ENCODE peak calls at places on chromosomes 11 and 22, in seven cellular contexts. One of them, this sample, is unnamed.
A peak's percentile ranks its signal among the peaks of the same experiment; 100 is the strongest.

GRCh38 chr11:8408151-8408930 is 144.7 kb upstream of the LMO1 start:
- DNase-seq in stomach: no peak
- DNase-seq in prostate gland: no peak
- DNase-seq in endothelial cell of umbilical vein: no peak
- DNase-seq in sigmoid colon: no peak
- DNase-seq in transverse colon: no peak
- DNase-seq in K562: no peak
- DNase-seq in this sample: no peak

GRCh38 chr22:33389927-33390326 is 331.7 kb upstream of the SYN3 start:
- DNase-seq in stomach: no peak
- DNase-seq in prostate gland: no peak
- DNase-seq in endothelial cell of umbilical vein: no peak
- DNase-seq in sigmoid colon: no peak
- DNase-seq in transverse colon: no peak
- DNase-seq in K562: no peak
- DNase-seq in this sample: no peak

GRCh38 chr11:1505480-1505879 is 18.9 kb upstream of the MOB2 start:
- DNase-seq in stomach: no peak
- DNase-seq in prostate gland: no peak
- DNase-seq in endothelial cell of umbilical vein: no peak
- DNase-seq in sigmoid colon: no peak
- DNase-seq in transverse colon: no peak
- DNase-seq in K562: peak; percentile 50
- DNase-seq in this sample: no peak

GRCh38 chr22:29003975-29004646 is 57.5 kb downstream of the C22orf31 start:
- DNase-seq in stomach: peak; percentile 55
- DNase-seq in prostate gland: peak; percentile 85
- DNase-seq in endothelial cell of umbilical vein: no peak
- DNase-seq in sigmoid colon: no peak
- DNase-seq in transverse colon: no peak
- DNase-seq in K562: peak; percentile 5
- DNase-seq in this sample: no peak

GRCh38 chr22:23281406-23282088 is 101.2 kb downstream of the BCR start:
- DNase-seq in stomach: peak; percentile 88
- DNase-seq in prostate gland: peak; percentile 85
- DNase-seq in endothelial cell of umbilical vein: peak; percentile 84
- DNase-seq in sigmoid colon: peak; percentile 93
- DNase-seq in transverse colon: peak; percentile 88
- DNase-seq in K562: peak; percentile 99
- DNase-seq in this sample: peak; percentile 84

GRCh38 chr11:62560566-62561103 is 13.1 kb downstream of the EEF1G start:
- DNase-seq in stomach: peak; percentile 91
- DNase-seq in prostate gland: peak; percentile 95
- DNase-seq in endothelial cell of umbilical vein: peak; percentile 95
- DNase-seq in sigmoid colon: peak; percentile 97
- DNase-seq in transverse colon: peak; percentile 94
- DNase-seq in K562: peak; percentile 92
- DNase-seq in this sample: peak; percentile 96

GRCh38 chr11:71396548-71397123 is 51.6 kb downstream of the DHCR7 start:
- DNase-seq in stomach: no peak
- DNase-seq in prostate gland: no peak
- DNase-seq in endothelial cell of umbilical vein: no peak
- DNase-seq in sigmoid colon: no peak
- DNase-seq in transverse colon: no peak
- DNase-seq in K562: no peak
- DNase-seq in this sample: peak; percentile 66

GRCh38 chr11:691710-692590 is 3.1 kb downstream of the DEAF1 start:
- DNase-seq in stomach: no peak
- DNase-seq in prostate gland: no peak
- DNase-seq in endothelial cell of umbilical vein: no peak
- DNase-seq in sigmoid colon: no peak
- DNase-seq in transverse colon: no peak
- DNase-seq in K562: peak; percentile 45
- DNase-seq in this sample: no peak

GRCh38 chr11:119030029-119030328 is 698 bp downstream of the SLC37A4 start:
- DNase-seq in stomach: no peak
- DNase-seq in prostate gland: no peak
- DNase-seq in endothelial cell of umbilical vein: no peak
- DNase-seq in sigmoid colon: peak; percentile 72
- DNase-seq in transverse colon: no peak
- DNase-seq in K562: no peak
- DNase-seq in this sample: no peak

GRCh38 chr11:5367461-5368074 is 16.0 kb upstream of the OR51M1 start:
- DNase-seq in stomach: no peak
- DNase-seq in prostate gland: no peak
- DNase-seq in endothelial cell of umbilical vein: peak; percentile 92
- DNase-seq in sigmoid colon: no peak
- DNase-seq in transverse colon: no peak
- DNase-seq in K562: no peak
- DNase-seq in this sample: no peak

GRCh38 chr11:109641549-109641948 is 219.6 kb downstream of the C11orf87 start:
- DNase-seq in stomach: no peak
- DNase-seq in prostate gland: no peak
- DNase-seq in endothelial cell of umbilical vein: no peak
- DNase-seq in sigmoid colon: no peak
- DNase-seq in transverse colon: no peak
- DNase-seq in K562: no peak
- DNase-seq in this sample: no peak

GRCh38 chr11:46393231-46393616 is 1.6 kb upstream of the CHRM4 start:
- DNase-seq in stomach: no peak
- DNase-seq in prostate gland: no peak
- DNase-seq in endothelial cell of umbilical vein: no peak
- DNase-seq in sigmoid colon: peak; percentile 39
- DNase-seq in transverse colon: no peak
- DNase-seq in K562: no peak
- DNase-seq in this sample: no peak

GRCh38 chr11:122045181-122045586 is 70.8 kb downstream of the BLID start:
- DNase-seq in stomach: no peak
- DNase-seq in prostate gland: no peak
- DNase-seq in endothelial cell of umbilical vein: peak; percentile 92
- DNase-seq in sigmoid colon: no peak
- DNase-seq in transverse colon: no peak
- DNase-seq in K562: no peak
- DNase-seq in this sample: no peak

GRCh38 chr11:46377266-46377665 is 4.2 kb upstream of the MDK start:
- DNase-seq in stomach: no peak
- DNase-seq in prostate gland: no peak
- DNase-seq in endothelial cell of umbilical vein: no peak
- DNase-seq in sigmoid colon: no peak
- DNase-seq in transverse colon: no peak
- DNase-seq in K562: no peak
- DNase-seq in this sample: peak; percentile 38

GRCh38 chr11:34345012-34345804 is 12.6 kb downstream of the ABTB2 start:
- DNase-seq in stomach: peak; percentile 49
- DNase-seq in prostate gland: peak; percentile 36
- DNase-seq in endothelial cell of umbilical vein: no peak
- DNase-seq in sigmoid colon: peak; percentile 75
- DNase-seq in transverse colon: no peak
- DNase-seq in K562: no peak
- DNase-seq in this sample: no peak

GRCh38 chr22:18973264-18974031 is 37.4 kb upstream of the PRODH start:
- DNase-seq in stomach: no peak
- DNase-seq in prostate gland: no peak
- DNase-seq in endothelial cell of umbilical vein: no peak
- DNase-seq in sigmoid colon: no peak
- DNase-seq in transverse colon: no peak
- DNase-seq in K562: no peak
- DNase-seq in this sample: no peak

GRCh38 chr11:114909866-114910265 is 231.5 kb downstream of the NXPE2 start:
- DNase-seq in stomach: no peak
- DNase-seq in prostate gland: no peak
- DNase-seq in endothelial cell of umbilical vein: no peak
- DNase-seq in sigmoid colon: no peak
- DNase-seq in transverse colon: no peak
- DNase-seq in K562: no peak
- DNase-seq in this sample: no peak

GRCh38 chr22:31695423-31695822 is 33.4 kb upstream of the PISD start:
- DNase-seq in stomach: no peak
- DNase-seq in prostate gland: no peak
- DNase-seq in endothelial cell of umbilical vein: no peak
- DNase-seq in sigmoid colon: no peak
- DNase-seq in transverse colon: no peak
- DNase-seq in K562: no peak
- DNase-seq in this sample: no peak

GRCh38 chr22:37526376-37526775 is 7.2 kb upstream of the CARD10 start:
- DNase-seq in stomach: no peak
- DNase-seq in prostate gland: no peak
- DNase-seq in endothelial cell of umbilical vein: no peak
- DNase-seq in sigmoid colon: no peak
- DNase-seq in transverse colon: no peak
- DNase-seq in K562: no peak
- DNase-seq in this sample: no peak

GRCh38 chr22:24271406-24271760 is 752 bp downstream of the SPECC1L start:
- DNase-seq in stomach: no peak
- DNase-seq in prostate gland: no peak
- DNase-seq in endothelial cell of umbilical vein: no peak
- DNase-seq in sigmoid colon: no peak
- DNase-seq in transverse colon: no peak
- DNase-seq in K562: peak; percentile 11
- DNase-seq in this sample: no peak

GRCh38 chr22:36239401-36240171 is at the start of gene APOL2:
- DNase-seq in stomach: peak; percentile 90
- DNase-seq in prostate gland: peak; percentile 92
- DNase-seq in endothelial cell of umbilical vein: peak; percentile 93
- DNase-seq in sigmoid colon: peak; percentile 97
- DNase-seq in transverse colon: peak; percentile 92
- DNase-seq in K562: peak; percentile 91
- DNase-seq in this sample: peak; percentile 58

GRCh38 chr11:2396471-2396870 is 4.1 kb upstream of the TSSC4 start:
- DNase-seq in stomach: no peak
- DNase-seq in prostate gland: no peak
- DNase-seq in endothelial cell of umbilical vein: no peak
- DNase-seq in sigmoid colon: no peak
- DNase-seq in transverse colon: no peak
- DNase-seq in K562: no peak
- DNase-seq in this sample: no peak

GRCh38 chr22:25563757-25564319 is 637 bp upstream of the GRK3 start:
- DNase-seq in stomach: no peak
- DNase-seq in prostate gland: no peak
- DNase-seq in endothelial cell of umbilical vein: peak; percentile 7
- DNase-seq in sigmoid colon: peak; percentile 67
- DNase-seq in transverse colon: peak; percentile 28
- DNase-seq in K562: peak; percentile 8
- DNase-seq in this sample: no peak

GRCh38 chr22:49643466-49643865 is 184.2 kb downstream of the BRD1 start:
- DNase-seq in stomach: no peak
- DNase-seq in prostate gland: no peak
- DNase-seq in endothelial cell of umbilical vein: no peak
- DNase-seq in sigmoid colon: no peak
- DNase-seq in transverse colon: no peak
- DNase-seq in K562: no peak
- DNase-seq in this sample: peak; percentile 78

GRCh38 chr11:120182790-120183491 is 27.9 kb upstream of the OAF start:
- DNase-seq in stomach: peak; percentile 49
- DNase-seq in prostate gland: no peak
- DNase-seq in endothelial cell of umbilical vein: no peak
- DNase-seq in sigmoid colon: peak; percentile 66
- DNase-seq in transverse colon: peak; percentile 78
- DNase-seq in K562: peak; percentile 44
- DNase-seq in this sample: no peak

DNA sequence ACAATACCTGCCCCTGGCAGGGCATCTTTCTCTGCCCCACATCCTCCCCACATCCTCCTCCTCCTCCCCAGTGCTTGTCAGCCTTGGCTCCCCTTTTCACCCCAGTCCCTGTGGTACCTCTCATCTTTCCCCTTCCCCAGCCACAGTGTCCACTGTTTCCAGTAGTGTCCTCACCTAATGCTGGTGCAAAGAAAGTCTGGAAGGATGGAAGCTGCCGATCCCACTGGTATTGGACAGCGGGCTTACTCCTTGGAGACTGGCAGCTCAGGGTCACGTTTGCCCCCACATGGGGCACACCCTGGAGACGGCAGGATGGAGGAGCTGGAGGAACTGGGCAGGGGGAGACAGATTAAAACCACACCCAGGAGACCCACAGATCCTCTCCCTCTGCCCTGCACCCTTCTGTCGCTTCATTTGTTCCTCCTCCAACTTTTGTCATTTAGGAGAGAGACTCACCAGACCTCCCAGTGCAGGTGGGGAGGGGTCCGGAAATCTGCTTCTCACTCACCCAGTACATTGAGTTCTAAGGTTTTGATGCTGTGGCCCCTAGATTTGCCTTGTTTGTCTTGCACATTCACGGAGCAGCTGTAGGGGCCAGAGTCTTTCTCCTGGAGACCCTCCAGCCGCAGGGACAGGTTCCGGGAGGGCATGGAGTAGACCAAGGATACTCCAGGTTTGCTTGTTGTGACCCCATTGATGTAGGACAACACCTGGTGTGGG is 4.1 kb upstream of the VSIG2 start:
- DNase-seq in stomach: no peak
- DNase-seq in prostate gland: no peak
- DNase-seq in endothelial cell of umbilical vein: no peak
- DNase-seq in sigmoid colon: no peak
- DNase-seq in transverse colon: no peak
- DNase-seq in K562: no peak
- DNase-seq in this sample: no peak
- H3K27me3 ChIP-seq in stomach: peaks cover 29% of the 10 kb centered on the region
- H3K27me3 ChIP-seq in prostate gland: peaks cover 11% of the 10 kb centered on the region
- H3K27me3 ChIP-seq in endothelial cell of umbilical vein: no peaks in the 10 kb centered on the region
- H3K27me3 ChIP-seq in sigmoid colon: peaks cover 96% of the 10 kb centered on the region
- H3K27me3 ChIP-seq in transverse colon: peaks cover 64% of the 10 kb centered on the region
- H3K27me3 ChIP-seq in K562: peaks cover 6% of the 10 kb centered on the region
- H3K27me3 ChIP-seq in this sample: peaks cover 6% of the 10 kb centered on the region

GRCh38 chr22:27473533-27473932 is 328.0 kb downstream of the MN1 start:
- DNase-seq in stomach: no peak
- DNase-seq in prostate gland: no peak
- DNase-seq in endothelial cell of umbilical vein: no peak
- DNase-seq in sigmoid colon: no peak
- DNase-seq in transverse colon: no peak
- DNase-seq in K562: no peak
- DNase-seq in this sample: no peak
- TF ChIP-seq POLR2AphosphoS5 in stomach: no peak
- TF ChIP-seq POLR2AphosphoS5 in prostate gland: no peak
- TF ChIP-seq POLR2AphosphoS5 in endothelial cell of umbilical vein: no peak
- TF ChIP-seq POLR2AphosphoS5 in sigmoid colon: no peak
- TF ChIP-seq POLR2AphosphoS5 in transverse colon: no peak
- TF ChIP-seq POLR2AphosphoS5 in K562: no peak
- TF ChIP-seq POLR2AphosphoS5 in this sample: no peak

GRCh38 chr11:64638829-64639228 is 47.8 kb downstream of the SLC22A12 start:
- DNase-seq in stomach: no peak
- DNase-seq in prostate gland: no peak
- DNase-seq in endothelial cell of umbilical vein: no peak
- DNase-seq in sigmoid colon: no peak
- DNase-seq in transverse colon: no peak
- DNase-seq in K562: no peak
- DNase-seq in this sample: no peak
- H3K27me3 ChIP-seq in stomach: peaks cover 64% of the 10 kb centered on the region
- H3K27me3 ChIP-seq in prostate gland: peaks cover 9% of the 10 kb centered on the region
- H3K27me3 ChIP-seq in endothelial cell of umbilical vein: peaks cover 40% of the 10 kb centered on the region
- H3K27me3 ChIP-seq in sigmoid colon: peaks cover 23% of the 10 kb centered on the region
- H3K27me3 ChIP-seq in transverse colon: peaks cover 45% of the 10 kb centered on the region
- H3K27me3 ChIP-seq in K562: peaks cover 6% of the 10 kb centered on the region
- H3K27me3 ChIP-seq in this sample: peaks cover 4% of the 10 kb centered on the region

GRCh38 chr11:66277475-66278391 is at the start of gene CNIH2:
- DNase-seq in stomach: peak; percentile 39
- DNase-seq in prostate gland: no peak
- DNase-seq in endothelial cell of umbilical vein: no peak
- DNase-seq in sigmoid colon: no peak
- DNase-seq in transverse colon: peak; percentile 47
- DNase-seq in K562: peak; percentile 47
- DNase-seq in this sample: peak; percentile 91
- TF ChIP-seq POLR2AphosphoS5 in stomach: peak; percentile 8
- TF ChIP-seq POLR2AphosphoS5 in prostate gland: no peak
- TF ChIP-seq POLR2AphosphoS5 in endothelial cell of umbilical vein: peak; percentile 60
- TF ChIP-seq POLR2AphosphoS5 in sigmoid colon: peak; percentile 10
- TF ChIP-seq POLR2AphosphoS5 in transverse colon: peak; percentile 14
- TF ChIP-seq POLR2AphosphoS5 in K562: no peak
- TF ChIP-seq POLR2AphosphoS5 in this sample: no peak

GRCh38 chr11:117443269-117444186 is 115.9 kb downstream of the CEP164 start:
- DNase-seq in stomach: peak; percentile 34
- DNase-seq in prostate gland: peak; percentile 17
- DNase-seq in endothelial cell of umbilical vein: no peak
- DNase-seq in sigmoid colon: peak; percentile 69
- DNase-seq in transverse colon: peak; percentile 35
- DNase-seq in K562: peak; percentile 65
- DNase-seq in this sample: peak; percentile 36
- H3K27me3 ChIP-seq in stomach: peaks cover 16% of the 10 kb centered on the region
- H3K27me3 ChIP-seq in prostate gland: peaks cover 2% of the 10 kb centered on the region
- H3K27me3 ChIP-seq in endothelial cell of umbilical vein: no peaks in the 10 kb centered on the region
- H3K27me3 ChIP-seq in sigmoid colon: no peaks in the 10 kb centered on the region
- H3K27me3 ChIP-seq in transverse colon: peaks cover 6% of the 10 kb centered on the region
- H3K27me3 ChIP-seq in K562: peaks cover 20% of the 10 kb centered on the region
- H3K27me3 ChIP-seq in this sample: no peaks in the 10 kb centered on the region

This sample was measured in upper lobe of left lung.